ENCODE peak calls at places on chromosomes 2 and 18, in nine cellular contexts. U is HFFc6; K is stimulated activated CD8-positive, alpha-beta memory T cell treated with anti-CD3 and anti-CD28 coated beads, Interleukin-12 subunit alpha, Interleukin-12 subunit beta, amount 100 ng/mL, for 4 hours; C is SW 1271; Y is naive thymus-derived CD8-positive, alpha-beta T cell; E is AG04450; V is NCI-H2171 treated with DMSO at 0.1 percent for 48 hours; S is aorta; A is CD4-positive, alpha-beta memory T cell. Q is an unnamed sample.

GRCh38 chr2:141555876-141556470 is 574.8 kb downstream of the LRP1B start:
- DNase-seq in U (no peak), A (no peak), C (no peak), E (no peak), K (no peak), Y (no peak), V (no peak), S (no peak), Q (no peak)

GRCh38 chr2:205539603-205540002 is 142.7 kb upstream of the NRP2 start:
- DNase-seq in C (no peak), S (no peak), K (no peak), Y (no peak), A (no peak), V (peak; percentile 2), E (no peak), U (no peak), Q (no peak)

GRCh38 chr2:235116885-235117492 is 165.2 kb downstream of the SH3BP4 start:
- DNase-seq in C (peak; percentile 45), K (no peak), V (peak; percentile 61), S (no peak), Y (no peak), E (no peak), A (peak; percentile 26), U (peak; percentile 44), Q (peak; percentile 0)

GRCh38 chr18:78376036-78376435 is 603.6 kb upstream of the SALL3 start:
- DNase-seq in K (no peak), V (no peak), S (no peak), E (no peak), C (no peak), U (no peak), A (no peak), Y (no peak), Q (no peak)

GRCh38 chr2:176126929-176127768 is 2.4 kb upstream of the HOXD8 start:
- DNase-seq in U (no peak), S (peak; percentile 85), V (peak; percentile 57), A (peak; percentile 64), E (peak; percentile 29), C (peak; percentile 53), Y (peak; percentile 63), K (peak; percentile 25), Q (no peak)

GRCh38 chr2:53448591-53448990 is 319.0 kb upstream of the CHAC2 start:
- DNase-seq in E (no peak), V (no peak), Y (no peak), U (no peak), S (no peak), C (no peak), A (no peak), K (no peak), Q (no peak)

GRCh38 chr2:162582357-162582798 is 238.4 kb downstream of the GCA start:
- DNase-seq in A (no peak), C (no peak), E (no peak), U (no peak), Y (no peak), V (no peak), S (no peak), K (no peak), Q (no peak)

GRCh38 chr18:53698907-53699306 is 525.6 kb downstream of the MBD2 start:
- DNase-seq in U (no peak), S (no peak), C (peak; percentile 17), E (no peak), A (no peak), V (peak; percentile 79), Y (no peak), K (no peak), Q (no peak)

GRCh38 chr2:25891672-25892071 is 13.4 kb upstream of the ASXL2 start:
- DNase-seq in S (no peak), A (no peak), Y (no peak), K (no peak), V (no peak), C (no peak), E (no peak), U (no peak), Q (no peak)

GRCh38 chr18:42334931-42335330 is 379.9 kb downstream of the PIK3C3 start:
- DNase-seq in A (no peak), Y (no peak), V (peak; percentile 21), C (no peak), S (no peak), E (no peak), K (no peak), U (no peak), Q (no peak)

GRCh38 chr2:164510895-164511294 is 110.4 kb downstream of the GRB14 start:
- DNase-seq in E (no peak), S (no peak), A (no peak), U (no peak), C (no peak), V (no peak), K (no peak), Y (no peak), Q (no peak)

GRCh38 chr2:217790681-217791392 is 212.0 kb downstream of the TNS1 start:
- DNase-seq in E (peak; percentile 24), U (peak; percentile 54), Y (no peak), V (no peak), C (no peak), S (no peak), A (no peak), K (no peak), Q (no peak)

GRCh38 chr2:144946263-144946662 is 426.3 kb upstream of the ZEB2 start:
- DNase-seq in U (no peak), S (no peak), K (no peak), V (no peak), E (no peak), C (no peak), Y (no peak), A (no peak), Q (no peak)

GRCh38 chr2:64613276-64613675 is 40.4 kb downstream of the SERTAD2 start:
- DNase-seq in Y (no peak), S (no peak), A (no peak), U (no peak), E (no peak), K (no peak), V (peak; percentile 33), C (no peak), Q (no peak)

GRCh38 chr2:16400127-16400623 is 265.5 kb downstream of the CYRIA start:
- DNase-seq in K (no peak), S (no peak), A (no peak), C (no peak), U (no peak), E (no peak), V (no peak), Y (no peak), Q (no peak)

GRCh38 chr18:24818451-24818850 is 358.0 kb downstream of the HRH4 start:
- DNase-seq in U (no peak), V (peak; percentile 29), E (no peak), C (no peak), Y (no peak), S (no peak), A (no peak), K (no peak), Q (peak; percentile 91)

GRCh38 chr18:55585586-55586521 is 2.1 kb downstream of the TCF4 start:
- DNase-seq in S (no peak), C (no peak), K (no peak), U (no peak), A (no peak), V (no peak), E (no peak), Y (no peak), Q (no peak)

GRCh38 chr2:200159829-200160781 is 146.4 kb upstream of the SPATS2L start:
- DNase-seq in A (no peak), E (no peak), K (no peak), C (no peak), U (no peak), Y (no peak), V (peak; percentile 83), S (no peak), Q (no peak)

GRCh38 chr18:354003-354402 is 86.2 kb upstream of the THOC1 start:
- DNase-seq in C (no peak), K (no peak), S (no peak), V (no peak), E (no peak), A (no peak), Y (no peak), U (peak; percentile 18), Q (no peak)

GRCh38 chr2:8049851-8050571 is 631.8 kb upstream of the ID2 start:
- DNase-seq in E (no peak), U (no peak), A (no peak), V (no peak), C (no peak), S (no peak), Y (no peak), K (no peak), Q (no peak)

GRCh38 chr2:190927257-190927656 is 46.6 kb downstream of the GLS start:
- DNase-seq in U (peak; percentile 62), A (no peak), V (no peak), K (no peak), E (no peak), S (no peak), C (no peak), Y (no peak), Q (no peak)

GRCh38 chr2:231541605-231542509 is 11.6 kb upstream of the NMUR1 start:
- DNase-seq in V (no peak), U (no peak), C (no peak), A (no peak), S (no peak), Y (no peak), E (no peak), K (no peak), Q (no peak)

GRCh38 chr2:206488623-206489022 is 45.3 kb downstream of the ADAM23 start:
- DNase-seq in S (no peak), U (no peak), Y (no peak), C (no peak), E (no peak), K (no peak), V (no peak), A (no peak), Q (no peak)

GRCh38 chr2:174053784-174054183 is 88.6 kb upstream of the SP3 start:
- DNase-seq in E (no peak), A (no peak), Y (no peak), V (no peak), K (no peak), U (no peak), C (no peak), S (no peak), Q (no peak)

GRCh38 chr2:44686561-44686960 is 254.9 kb upstream of the SIX3 start:
- DNase-seq in Y (no peak), U (peak; percentile 57), C (no peak), E (no peak), K (no peak), A (no peak), S (no peak), V (no peak), Q (no peak)

GRCh38 chr2:54968561-54969218 is 81.6 kb downstream of the RTN4 start:
- DNase-seq in Y (no peak), A (no peak), K (no peak), E (no peak), V (no peak), U (no peak), S (no peak), C (no peak), Q (no peak)

GRCh38 chr2:229363126-229363814 is 92.2 kb upstream of the PID1 start:
- DNase-seq in V (no peak), U (peak; percentile 42), A (no peak), Y (no peak), K (no peak), C (no peak), S (no peak), E (no peak), Q (no peak)

GRCh38 chr2:172172513-172173217 is 70.0 kb upstream of the DLX2 start:
- DNase-seq in U (peak; percentile 42), A (peak; percentile 58), K (peak; percentile 42), S (peak; percentile 92), V (peak; percentile 54), C (peak; percentile 54), Y (peak; percentile 56), E (no peak), Q (no peak)